ENCODE peak calls at places on chromosomes 5 and 9, in four cellular contexts. Q is fibroblast of pulmonary artery, A is lung, V is OCI-LY7. U is an unnamed sample.

GRCh38 chr5:133876266-133876665 is 92.2 kb downstream of the C5orf15 start:
- DNase-seq in Q (no peak), A (no peak), V (no peak), U (no peak)

GRCh38 chr5:119630752-119631440 is 1.5 kb downstream of the FAM170A start:
- DNase-seq in Q (no peak), A (no peak), V (no peak), U (no peak)

GRCh38 chr5:141001466-141001853 is 35.2 kb downstream of the PCDHAC2 start:
- DNase-seq in A (peak), Q (no peak), V (no peak), U (no peak)

GRCh38 chr9:133687856-133688761 is 50.0 kb downstream of the SARDH start:
- DNase-seq in V (no peak), Q (no peak), A (no peak), U (no peak)

GRCh38 chr9:115167175-115167574 is 49.2 kb upstream of the TNC start:
- DNase-seq in A (no peak), Q (peak), V (no peak), U (peak)

GRCh38 chr5:147348046-147348445 is 113.2 kb downstream of the STK32A start:
- DNase-seq in A (no peak), V (no peak), Q (peak), U (peak)

GRCh38 chr5:78008356-78008967 is 232.3 kb upstream of the TBCA start:
- DNase-seq in Q (peak), V (peak), A (no peak), U (peak)

GRCh38 chr9:137087409-137087925 is 682 bp downstream of the MAN1B1 start:
- DNase-seq in A (no peak), V (peak), Q (no peak), U (no peak)

GRCh38 chr5:149855371-149855770 is 89.2 kb downstream of the PDE6A start:
- DNase-seq in Q (no peak), A (no peak), V (no peak), U (no peak)

DNA sequence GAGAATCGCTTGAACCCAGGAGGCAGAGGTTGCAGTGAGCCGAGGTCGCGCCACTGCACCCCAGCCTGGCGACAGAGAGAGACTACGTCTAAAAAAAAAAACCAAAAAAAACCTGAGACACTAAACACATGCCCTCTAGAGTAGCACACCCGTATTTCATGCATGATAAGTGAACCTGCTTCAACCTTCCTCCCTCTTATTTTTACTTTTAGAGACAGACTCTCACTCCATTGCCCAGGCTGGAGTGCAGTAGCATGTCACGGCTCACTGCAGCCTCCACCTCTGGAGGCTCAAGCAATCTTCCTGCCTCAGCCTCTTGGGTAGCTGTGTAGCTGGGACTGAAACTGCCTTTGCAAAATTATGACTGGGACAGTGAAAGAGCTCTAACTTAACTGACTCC is 17.6 kb upstream of the NANS start:
- DNase-seq in V (peak), Q (no peak), A (no peak), U (no peak)
- H3K4me3 ChIP-seq in V (peak), Q (no peak), A (no peak), U (no peak)

DNA sequence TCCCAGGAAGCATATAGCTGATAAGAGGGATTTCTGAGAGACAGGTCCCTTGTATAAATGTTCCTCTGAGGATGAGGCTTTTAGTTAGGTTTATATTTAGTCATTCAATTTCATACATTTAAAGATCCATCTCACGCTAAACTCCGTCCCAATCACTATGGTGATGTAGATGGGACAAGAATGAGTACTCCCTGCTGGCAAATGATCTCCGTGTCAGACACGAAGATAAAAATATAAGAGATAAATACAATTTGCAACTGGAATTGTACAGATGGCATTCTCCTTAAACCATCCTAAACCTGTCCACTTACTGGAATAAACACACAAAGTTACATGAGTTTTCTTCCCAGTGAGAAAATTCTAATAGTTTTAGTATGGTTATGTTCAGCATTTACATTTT is 233.0 kb downstream of the PRR16 start:
- DNase-seq in V (no peak), A (no peak), Q (no peak), U (no peak)
- H3K4me3 ChIP-seq in V (no peak), A (no peak), Q (no peak), U (no peak)

DNA sequence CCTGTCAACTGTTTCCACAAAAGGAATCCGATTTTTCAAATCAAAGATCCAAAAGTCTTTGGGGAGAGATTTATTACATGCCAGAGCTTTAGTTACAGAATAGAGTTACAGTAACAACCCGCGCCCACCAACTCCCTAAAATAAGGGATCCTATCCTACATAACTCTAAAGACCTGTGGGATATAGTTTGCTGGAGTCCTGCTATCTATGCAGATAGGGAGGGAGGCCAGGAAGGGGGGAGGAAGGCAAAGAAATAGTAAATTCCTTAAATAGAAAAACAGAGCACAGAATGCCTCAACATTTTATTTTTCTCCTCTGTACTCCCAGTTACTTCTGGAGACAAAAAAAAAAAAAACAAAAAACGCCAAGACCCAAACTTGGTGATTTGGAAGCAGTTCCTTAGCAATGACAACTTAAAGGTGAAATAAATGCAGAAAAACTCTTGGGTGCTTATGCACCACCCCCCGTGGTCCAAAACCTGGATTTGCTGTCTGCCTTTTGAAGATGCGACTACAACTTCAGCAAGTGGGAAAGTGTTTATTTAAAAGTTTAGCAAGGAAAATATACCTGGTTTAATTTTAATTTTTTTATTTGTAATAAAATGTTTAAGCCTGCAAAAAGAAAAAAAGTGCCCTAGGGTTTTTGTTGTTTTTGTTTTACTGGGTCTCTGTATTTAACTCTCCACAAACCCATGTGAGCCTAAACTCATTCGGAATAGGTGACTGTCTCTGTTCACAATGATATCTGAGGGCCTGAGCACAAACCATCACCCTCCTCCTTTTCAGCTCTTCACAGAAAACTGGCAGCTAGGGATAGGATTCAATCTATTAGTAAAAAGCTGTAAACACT is 10.3 kb downstream of the FOXD1 start:
- DNase-seq in A (no peak), V (no peak), Q (no peak), U (peak)
- H3K4me3 ChIP-seq in A (no peak), V (no peak), Q (no peak), U (peak)

GRCh38 chr9:5450360-5451051 is at the start of gene CD274:
- DNase-seq in A (peak), V (peak), Q (peak), U (peak)

GRCh38 chr9:5453004-5453403 is 2.7 kb downstream of the CD274 start:
- DNase-seq in A (no peak), Q (no peak), V (no peak), U (no peak)

GRCh38 chr9:5455181-5455580 is 4.8 kb downstream of the CD274 start:
- DNase-seq in A (no peak), Q (peak), V (no peak), U (peak)

GRCh38 chr9:5452286-5452609 is 1.9 kb downstream of the CD274 start:
- DNase-seq in A (no peak), Q (no peak), V (no peak), U (no peak)

DNA sequence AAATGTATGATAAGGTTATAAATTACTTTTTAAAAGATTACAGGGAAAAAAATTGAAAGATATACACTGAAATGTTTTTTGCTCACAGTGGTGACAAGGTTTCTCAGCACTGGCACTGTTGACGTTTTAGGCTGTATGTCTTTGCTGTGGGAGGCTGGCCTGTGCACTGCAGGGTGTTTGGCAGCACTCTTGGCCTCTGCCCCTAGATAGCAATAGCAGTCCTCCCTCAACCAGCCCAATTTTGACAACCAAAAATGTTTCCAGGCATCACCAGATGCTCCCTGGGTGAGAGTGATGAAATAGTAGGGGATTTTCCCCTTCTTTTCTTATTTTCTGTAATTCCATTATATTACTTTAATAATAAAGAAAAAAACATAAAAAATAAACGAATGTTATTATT is 3.3 kb downstream of the CD274 start:
- DNase-seq in Q (no peak), A (no peak), V (no peak), U (peak)
- H3K4me3 ChIP-seq in Q (no peak), A (no peak), V (no peak), U (no peak)

GRCh38 chr9:124045830-124046177 is 34.2 kb downstream of the LHX2 start:
- DNase-seq in A (no peak), Q (no peak), V (no peak), U (no peak)
- H3K4me3 ChIP-seq in A (no peak), Q (no peak), V (no peak), U (peak)

GRCh38 chr9:101311759-101312420 is 72.9 kb downstream of the BAAT start:
- DNase-seq in V (peak), Q (peak), A (no peak), U (peak)
- H3K4me3 ChIP-seq in V (no peak), Q (no peak), A (no peak), U (no peak)

GRCh38 chr5:94620257-94620656 is 1.8 kb downstream of the SLF1 start:
- DNase-seq in Q (no peak), A (no peak), V (no peak), U (no peak)
- H3K4me3 ChIP-seq in Q (no peak), A (no peak), V (peak), U (no peak)

GRCh38 chr5:61631438-61631941 is 299.4 kb downstream of the ZSWIM6 start:
- DNase-seq in V (no peak), A (peak), Q (peak), U (peak)
- H3K4me3 ChIP-seq in V (no peak), A (no peak), Q (peak), U (peak)

GRCh38 chr5:93590511-93590910 is 7.5 kb downstream of the NR2F1 start:
- DNase-seq in A (no peak), V (no peak), Q (no peak), U (peak)
- H3K4me3 ChIP-seq in A (no peak), V (no peak), Q (peak), U (peak)

GRCh38 chr5:82560966-82561365 is 282.8 kb upstream of the RPS23 start:
- DNase-seq in A (no peak), Q (no peak), V (no peak), U (no peak)
- H3K4me3 ChIP-seq in A (no peak), Q (no peak), V (no peak), U (no peak)

U was measured in choroid plexus epithelial cell.